ENCODE peak calls at places on chromosomes 12 and 14, in seven cellular contexts. P is endothelial cell; X is hepatocyte; W is frontal cortex; K is GM03348; H is Calu3; Q is stimulated activated CD4-positive, alpha-beta T cell treated with anti-CD3 and anti-CD28 coated beads, Interleukin-2, amount 100 ng/mL, for 24 hours. O is an unnamed sample.

GRCh38 chr12:16796168-16796567 is 190.2 kb upstream of the LMO3 start:
- DNase-seq in W (no peak), P (no peak), Q (no peak), K (no peak), H (no peak), X (no peak), O (no peak)

GRCh38 chr12:109714141-109714912 is 702 bp downstream of the FAM222A start:
- DNase-seq in X (peak; percentile 87), P (peak; percentile 78), K (peak; percentile 71), H (peak; percentile 81), Q (peak; percentile 66), W (no peak), O (peak; percentile 42)

GRCh38 chr14:40630471-40630870 is 976.2 kb upstream of the LRFN5 start:
- DNase-seq in H (no peak), P (no peak), Q (no peak), W (no peak), K (no peak), X (peak; percentile 6), O (no peak)

GRCh38 chr14:89252887-89253532 is 164.0 kb downstream of the FOXN3 start:
- DNase-seq in P (no peak), H (no peak), Q (no peak), W (peak; percentile 31), K (no peak), X (no peak), O (no peak)

GRCh38 chr12:9646794-9647622 is 22.5 kb upstream of the CLEC2D start:
- DNase-seq in K (no peak), W (no peak), Q (no peak), X (peak; percentile 30), P (no peak), H (no peak), O (no peak)

GRCh38 chr12:51383281-51383905 is 7.8 kb downstream of the GALNT6 start:
- DNase-seq in W (no peak), P (no peak), X (no peak), Q (no peak), H (no peak), K (no peak), O (no peak)

GRCh38 chr14:55446127-55446736 is 5.8 kb upstream of the TBPL2 start:
- DNase-seq in P (peak; percentile 70), K (peak; percentile 79), W (peak; percentile 41), X (peak; percentile 87), Q (peak; percentile 71), H (peak; percentile 74), O (peak; percentile 47)

GRCh38 chr12:63922446-63922845 is 77.9 kb downstream of the SRGAP1 start:
- DNase-seq in K (peak; percentile 59), H (no peak), W (no peak), Q (no peak), P (no peak), X (no peak), O (no peak)

GRCh38 chr12:51874013-51874412 is 13.9 kb upstream of the ANKRD33 start:
- DNase-seq in H (no peak), P (no peak), K (no peak), W (no peak), X (no peak), Q (no peak), O (no peak)

GRCh38 chr14:53851394-53852056 is 105.1 kb downstream of the BMP4 start:
- DNase-seq in P (no peak), W (no peak), Q (no peak), X (no peak), H (no peak), K (no peak), O (no peak)

O was measured in effector CD4-positive, alpha-beta T cell.